ENCODE peak calls at places on chromosomes 7 and 10, in ten cellular contexts. V is stomach, R is sigmoid colon, I is ovary, Z is GM12878, X is A549, Q is tibial nerve, Y is esophagus muscularis mucosa, F is HepG2, O is K562. K is an unnamed sample. For H3K4me1, the result is how much of the 10 kb centered on the place peaks cover.

GRCh38 chr7:77188736-77189429 is 10.7 kb downstream of the FGL2 start:
- DNase-seq in V (no peak), R (no peak), I (no peak), Z (no peak), X (no peak), Q (no peak), Y (no peak), F (no peak), O (no peak), K (peak)

GRCh38 chr10:21336476-21337170 is 188.9 kb downstream of the SKIDA1 start:
- DNase-seq in V (no peak), R (no peak), I (peak), Z (no peak), X (peak), Q (no peak), Y (no peak), F (peak), O (peak), K (peak)

GRCh38 chr10:61832866-61833481 is 68.5 kb upstream of the ARID5B start:
- DNase-seq in V (no peak), R (no peak), I (no peak), Z (no peak), X (no peak), Q (no peak), Y (no peak), F (no peak), O (no peak), K (no peak)

GRCh38 chr7:10973061-10973941 is at the start of gene PHF14:
- DNase-seq in V (peak), R (peak), I (peak), Z (peak), X (peak), Q (peak), Y (peak), F (peak), O (peak), K (peak)

GRCh38 chr7:95899919-95900513 is 127.7 kb downstream of the DYNC1I1 start:
- DNase-seq in V (no peak), R (no peak), I (no peak), Z (no peak), X (peak), Q (no peak), Y (peak), F (peak), O (no peak), K (no peak)

GRCh38 chr7:4190021-4190981 is 491.8 kb upstream of the FOXK1 start:
- DNase-seq in V (no peak), R (no peak), I (no peak), Z (no peak), X (no peak), Q (no peak), Y (no peak), F (no peak), O (no peak), K (no peak)

GRCh38 chr7:30921540-30921930 is 9.9 kb downstream of the AQP1 start:
- DNase-seq in V (no peak), R (no peak), I (peak), Z (no peak), X (no peak), Q (peak), Y (no peak), F (no peak), O (no peak), K (peak)

GRCh38 chr7:45610660-45611299 is 36.6 kb downstream of the ADCY1 start:
- DNase-seq in V (no peak), R (no peak), I (no peak), Z (no peak), X (no peak), Q (no peak), Y (no peak), F (no peak), O (no peak), K (no peak)

GRCh38 chr10:26755443-26755903 is 58.0 kb downstream of the PDSS1 start:
- DNase-seq in V (no peak), R (no peak), I (no peak), Z (peak), X (peak), Q (no peak), Y (no peak), F (no peak), O (no peak), K (no peak)

GRCh38 chr10:110368556-110368955 is 63.8 kb upstream of the SMNDC1 start:
- DNase-seq in V (no peak), R (no peak), I (no peak), Z (no peak), X (no peak), Q (no peak), Y (no peak), F (no peak), O (no peak), K (no peak)

GRCh38 chr7:3912291-3912690 is 611.2 kb downstream of the SDK1 start:
- DNase-seq in V (no peak), R (no peak), I (no peak), Z (no peak), X (no peak), Q (no peak), Y (no peak), F (no peak), O (no peak), K (no peak)

GRCh38 chr7:17304926-17305325 is 6.5 kb downstream of the AHR start:
- DNase-seq in V (no peak), R (no peak), I (no peak), Z (no peak), X (peak), Q (no peak), Y (no peak), F (no peak), O (no peak), K (no peak)
- H3K4me1 ChIP-seq in V (half or more), R (under half), I (under half), Z (under half), X (half or more), Q (half or more), Y (under half), F (half or more), O (under half), K (half or more)

GRCh38 chr10:102243304-102243703 is 2.0 kb upstream of the PITX3 start:
- DNase-seq in V (no peak), R (no peak), I (no peak), Z (no peak), X (no peak), Q (no peak), Y (no peak), F (peak), O (no peak), K (no peak)

GRCh38 chr10:102245932-102246251 is 560 bp downstream of the GBF1 start:
- DNase-seq in V (no peak), R (no peak), I (no peak), Z (no peak), X (no peak), Q (no peak), Y (no peak), F (no peak), O (no peak), K (no peak)

GRCh38 chr10:102246261-102246660 is 929 bp downstream of the GBF1 start:
- DNase-seq in V (no peak), R (no peak), I (no peak), Z (no peak), X (no peak), Q (no peak), Y (no peak), F (no peak), O (no peak), K (peak)

GRCh38 chr10:102247724-102248123 is 2.4 kb downstream of the GBF1 start:
- DNase-seq in V (no peak), R (no peak), I (no peak), Z (no peak), X (no peak), Q (no peak), Y (no peak), F (no peak), O (no peak), K (no peak)

DNA sequence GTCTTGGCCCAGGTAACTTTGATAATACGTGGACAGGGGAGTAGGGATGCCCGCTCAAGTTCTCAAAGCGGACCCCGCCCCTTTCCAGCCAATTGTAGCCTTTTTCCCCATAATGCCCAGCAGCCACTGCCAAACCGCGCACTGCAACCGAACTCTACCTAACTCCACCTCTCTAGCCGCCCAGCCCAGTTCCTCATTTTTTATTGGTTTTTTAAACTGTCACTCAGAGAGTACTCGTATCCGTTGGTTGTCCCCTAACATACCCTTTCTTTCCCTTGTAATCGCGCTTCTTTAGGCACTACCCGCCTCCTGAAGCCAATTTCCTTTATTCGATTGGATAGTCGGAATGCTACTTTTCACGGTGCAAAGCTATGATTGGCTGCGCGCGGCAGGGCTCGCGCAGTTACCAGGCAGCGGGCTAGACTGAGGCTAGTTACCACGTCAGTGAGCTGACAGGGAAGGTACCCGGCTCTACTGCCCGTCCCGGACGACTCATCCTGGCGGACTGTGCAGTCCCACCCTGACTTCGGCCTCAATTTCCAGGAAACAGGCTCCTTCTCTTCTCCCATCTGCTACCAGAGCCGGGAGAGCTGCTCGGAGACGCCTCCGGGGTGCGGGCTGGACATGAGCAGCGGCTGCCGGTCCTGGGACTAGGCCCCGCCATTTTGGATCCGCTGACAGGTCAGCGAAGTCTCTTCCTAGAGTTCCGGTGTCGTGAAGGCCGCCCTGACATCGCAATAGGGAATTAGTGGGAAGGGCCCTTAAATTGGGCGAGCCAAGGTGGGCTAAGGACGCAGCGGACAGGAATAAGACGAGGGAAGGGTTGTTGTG is at the start of gene GBF1:
- DNase-seq in V (peak), R (peak), I (peak), Z (peak), X (peak), Q (peak), Y (peak), F (peak), O (peak), K (peak)
- TF ChIP-seq POLR2A in V (no peak), R (peak), I (peak), Z (peak), X (peak), Q (peak), Y (peak), F (peak), O (peak), K (peak)

GRCh38 chr10:112429147-112429546 is 17.6 kb downstream of the ZDHHC6 start:
- DNase-seq in V (no peak), R (no peak), I (no peak), Z (no peak), X (no peak), Q (no peak), Y (no peak), F (no peak), O (no peak), K (no peak)
- TF ChIP-seq EP300 in V (no peak), R (no peak), I (no peak), Z (no peak), X (no peak), Q (no peak), Y (no peak), F (no peak), O (no peak), K (no peak)

GRCh38 chr10:103840747-103841085 is 14.7 kb downstream of the SH3PXD2A start:
- DNase-seq in V (no peak), R (no peak), I (no peak), Z (no peak), X (no peak), Q (no peak), Y (no peak), F (no peak), O (no peak), K (no peak)
- H3K4me1 ChIP-seq in V (half or more), R (under half), I (under half), Z (under half), X (under half), Q (half or more), Y (half or more), F (half or more), O (under half), K (half or more)

K was measured in upper lobe of left lung.